ENCODE peak calls at places on chromosomes 2 and 18, in four cellular contexts. X is ascending aorta, E is choroid plexus epithelial cell, U is mammary epithelial cell. L is an unnamed sample.

GRCh38 chr2:234593636-234594035 is 96.8 kb upstream of the ARL4C start:
- DNase-seq in X (no peak), E (peak; percentile 44), U (no peak), L (no peak)

GRCh38 chr2:174764281-174765063 is at the start of gene CHRNA1:
- DNase-seq in X (peak; percentile 40), E (peak; percentile 82), U (no peak), L (peak; percentile 41)

GRCh38 chr2:71895320-71896161 is 252.1 kb downstream of the CYP26B1 start:
- DNase-seq in X (peak; percentile 40), E (no peak), U (no peak), L (no peak)

GRCh38 chr2:65390134-65390533 is 42.3 kb downstream of the SPRED2 start:
- DNase-seq in X (no peak), E (no peak), U (peak; percentile 57), L (no peak)

GRCh38 chr18:50195689-50196088 is 742 bp upstream of the MYO5B start:
- DNase-seq in X (no peak), E (no peak), U (no peak), L (no peak)

GRCh38 chr2:204731996-204732395 is 186.7 kb downstream of the PARD3B start:
- DNase-seq in X (no peak), E (peak; percentile 50), U (no peak), L (no peak)

GRCh38 chr2:68832161-68832869 is 38.9 kb downstream of the BMP10 start:
- DNase-seq in X (peak; percentile 94), E (peak; percentile 69), U (peak; percentile 90), L (peak; percentile 73)

GRCh38 chr2:75627902-75628504 is 18.6 kb upstream of the MRPL19 start:
- DNase-seq in X (peak; percentile 68), E (peak; percentile 91), U (peak; percentile 59), L (peak; percentile 79)

GRCh38 chr2:135951071-135951583 is 34.3 kb downstream of the DARS1 start:
- DNase-seq in X (no peak), E (peak; percentile 8), U (no peak), L (no peak)

GRCh38 chr2:192124576-192124975 is 70.2 kb downstream of the TMEFF2 start:
- DNase-seq in X (no peak), E (no peak), U (peak; percentile 0), L (peak; percentile 16)

GRCh38 chr2:194327196-194327888 is 1329.7 kb upstream of the SLC39A10 start:
- DNase-seq in X (no peak), E (no peak), U (no peak), L (no peak)

GRCh38 chr2:162490052-162490717 is 146.3 kb downstream of the GCA start:
- DNase-seq in X (no peak), E (peak; percentile 4), U (peak; percentile 37), L (no peak)

GRCh38 chr2:60961457-60961856 is 56.1 kb upstream of the PEX13 start:
- DNase-seq in X (no peak), E (peak; percentile 67), U (peak; percentile 93), L (peak; percentile 71)

GRCh38 chr2:234879671-234880455 is 72.0 kb upstream of the SH3BP4 start:
- DNase-seq in X (no peak), E (peak; percentile 76), U (peak; percentile 49), L (peak; percentile 53)

GRCh38 chr2:211875488-211875887 is 663.1 kb downstream of the ERBB4 start:
- DNase-seq in X (no peak), E (peak; percentile 6), U (no peak), L (peak; percentile 5)

GRCh38 chr2:179265082-179265575 is 497 bp upstream of the SESTD1 start:
- DNase-seq in X (no peak), E (peak; percentile 55), U (peak; percentile 66), L (peak; percentile 87)

GRCh38 chr2:195486987-195487644 is 169.9 kb upstream of the SLC39A10 start:
- DNase-seq in X (no peak), E (peak; percentile 88), U (peak; percentile 52), L (peak; percentile 72)

GRCh38 chr18:58140366-58141325 is 96.6 kb downstream of the NEDD4L start:
- DNase-seq in X (no peak), E (no peak), U (no peak), L (no peak)

GRCh38 chr2:104547251-104547650 is 306.7 kb upstream of the POU3F3 start:
- DNase-seq in X (no peak), E (no peak), U (no peak), L (no peak)

GRCh38 chr2:189836644-189837043 is 52.4 kb downstream of the PMS1 start:
- DNase-seq in X (no peak), E (peak; percentile 95), U (no peak), L (peak; percentile 60)

GRCh38 chr2:95043300-95043786 is 17.8 kb downstream of the MAL start:
- DNase-seq in X (peak; percentile 68), E (peak; percentile 56), U (peak; percentile 73), L (peak; percentile 81)

GRCh38 chr2:10550206-10551001 is 102.3 kb upstream of the ODC1 start:
- DNase-seq in X (no peak), E (no peak), U (no peak), L (no peak)

GRCh38 chr2:170695546-170695925 is 19.6 kb upstream of the SP5 start:
- DNase-seq in X (no peak), E (no peak), U (no peak), L (no peak)

GRCh38 chr2:157168501-157168900 is 89.0 kb upstream of the GALNT5 start:
- DNase-seq in X (no peak), E (no peak), U (no peak), L (peak; percentile 31)

GRCh38 chr2:172725284-172725683 is 10.4 kb upstream of the RAPGEF4 start:
- DNase-seq in X (no peak), E (no peak), U (no peak), L (no peak)

GRCh38 chr2:200515155-200515554 is 5.3 kb upstream of the KCTD18 start:
- DNase-seq in X (no peak), E (no peak), U (no peak), L (no peak)

GRCh38 chr18:10259934-10260333 is 194.5 kb upstream of the APCDD1 start:
- DNase-seq in X (no peak), E (no peak), U (peak; percentile 20), L (peak; percentile 32)

GRCh38 chr18:4399929-4400328 is 55.2 kb downstream of the DLGAP1 start:
- DNase-seq in X (no peak), E (no peak), U (no peak), L (no peak)

GRCh38 chr18:77262655-77263470 is 13.2 kb downstream of the GALR1 start:
- DNase-seq in X (no peak), E (no peak), U (no peak), L (no peak)

GRCh38 chr2:147623328-147623727 is 221.5 kb upstream of the ACVR2A start:
- DNase-seq in X (no peak), E (no peak), U (peak; percentile 41), L (no peak)

GRCh38 chr2:127193948-127194267 is 26.2 kb downstream of the CYP27C1 start:
- DNase-seq in X (no peak), E (peak; percentile 75), U (no peak), L (peak; percentile 30)

GRCh38 chr18:76422121-76422520 is 72.9 kb downstream of the ZNF516 start:
- DNase-seq in X (no peak), E (no peak), U (no peak), L (no peak)

GRCh38 chr2:190698895-190699294 is 50.0 kb downstream of the NAB1 start:
- DNase-seq in X (no peak), E (peak; percentile 37), U (no peak), L (no peak)

GRCh38 chr2:3703236-3703682 is at the start of gene DCDC2C:
- DNase-seq in X (no peak), E (no peak), U (no peak), L (no peak)
- H3K4me3 ChIP-seq in X (peak within 1 kb of the TSS; percentile 44), E (no peak within 1 kb of the TSS), U (no peak within 1 kb of the TSS), L (no peak within 1 kb of the TSS)

DNA sequence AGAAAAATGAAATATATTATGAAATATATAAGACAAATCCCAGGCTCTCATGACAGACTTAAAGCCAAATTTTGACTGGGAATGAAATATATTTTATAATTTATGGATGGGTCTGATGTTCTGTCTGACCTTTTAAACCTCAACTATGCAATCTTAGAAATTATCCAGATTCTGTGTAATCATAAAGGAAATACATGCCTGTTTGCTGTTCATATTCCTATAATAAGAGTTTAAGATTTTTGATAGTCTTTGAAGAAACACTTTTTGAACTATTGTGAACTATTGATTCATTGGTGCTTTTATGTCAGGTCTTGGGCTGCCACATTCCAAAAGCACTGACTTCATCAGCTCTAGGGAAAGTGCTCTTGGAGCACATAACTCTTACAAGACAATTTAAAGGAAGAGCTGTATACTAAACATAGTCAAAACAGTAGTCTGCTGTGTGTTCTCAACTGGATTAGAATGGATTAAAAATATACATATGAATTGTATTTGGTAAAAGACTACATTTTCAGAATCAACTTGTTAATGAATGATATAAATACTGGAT is 64.2 kb downstream of the CCDC150 start:
- DNase-seq in X (no peak), E (peak; percentile 39), U (peak; percentile 24), L (peak; percentile 63)
- TF ChIP-seq CTCF in X (no peak), E (no peak), U (no peak), L (no peak)

GRCh38 chr18:59353079-59353680 is 5.9 kb downstream of the LMAN1 start:
- DNase-seq in X (no peak), E (peak; percentile 18), U (peak; percentile 14), L (no peak)
- H3K4me3 ChIP-seq in X (no peak overlapping the region), E (no peak overlapping the region), U (no peak overlapping the region), L (no peak overlapping the region)

DNA sequence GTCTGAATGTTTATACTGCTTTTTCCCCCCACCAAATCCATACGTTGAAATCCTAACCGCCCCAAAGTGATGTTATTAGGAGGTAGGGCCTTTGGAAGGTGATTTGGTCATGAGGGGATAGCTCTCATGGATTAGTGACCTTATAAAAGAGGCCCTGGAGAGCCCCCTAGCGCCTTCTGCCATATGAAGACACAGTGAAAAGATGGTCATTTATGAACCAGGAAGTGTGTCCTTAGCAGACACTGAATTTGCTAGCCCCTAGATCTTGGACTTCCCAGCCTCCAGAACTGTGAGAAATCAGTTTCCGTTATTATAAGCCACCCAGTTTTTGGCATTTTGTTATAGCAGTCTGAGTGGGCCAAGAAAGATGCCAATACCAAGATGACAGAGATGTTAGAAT is 7.2 kb upstream of the TSN start:
- DNase-seq in X (no peak), E (peak; percentile 65), U (peak; percentile 20), L (peak; percentile 60)
- TF ChIP-seq CTCF in X (peak; percentile 13), E (peak; percentile 65), U (peak; percentile 23), L (peak; percentile 49)

DNA sequence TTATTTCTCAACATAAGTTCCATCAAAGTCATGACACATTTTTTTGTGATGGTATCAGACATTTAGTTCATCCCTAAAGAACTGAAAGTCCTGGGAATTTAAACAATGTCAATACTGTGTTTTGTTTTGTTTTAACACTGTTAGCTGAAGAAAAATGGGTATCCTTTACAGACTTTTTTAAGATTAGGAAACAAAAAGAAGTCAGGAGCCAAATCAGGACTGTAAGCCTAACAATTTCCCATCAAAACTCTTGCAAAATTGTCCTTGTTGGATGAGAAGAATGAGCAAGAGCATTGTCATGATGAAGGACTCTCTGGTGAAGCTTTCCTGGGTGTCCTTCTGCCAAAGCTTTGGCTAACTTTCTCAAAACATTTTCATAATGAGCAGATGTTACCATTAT is 69.4 kb downstream of the SRD5A2 start:
- DNase-seq in X (no peak), E (no peak), U (no peak), L (peak; percentile 29)
- H3K4me3 ChIP-seq in X (no peak overlapping the region), E (no peak overlapping the region), U (no peak overlapping the region), L (no peak overlapping the region)

GRCh38 chr2:54084600-54084999 is 30.8 kb upstream of the ACYP2 start:
- DNase-seq in X (no peak), E (peak; percentile 52), U (peak; percentile 20), L (peak; percentile 29)
- TF ChIP-seq CTCF in X (peak; percentile 34), E (peak; percentile 62), U (peak; percentile 69), L (peak; percentile 41)